ENCODE peak calls at places on chromosomes 3 and 15, in nine cellular contexts. J is GM23338, D is frontal cortex, I is KBM-7, C is psoas muscle, H is HTR-8/SVneo, R is T-helper 2 cell, Q is kidney glomerular epithelial cell, S is brain pericyte. N is an unnamed sample.

GRCh38 chr3:177777699-177778098 is 580.4 kb upstream of the TBL1XR1 start:
- DNase-seq in I (peak; percentile 81), D (no peak), Q (peak; percentile 49), H (peak; percentile 36), J (peak; percentile 63), R (peak; percentile 40), S (no peak), C (peak; percentile 39), N (peak; percentile 72)

GRCh38 chr15:47888721-47889120 is 171.4 kb downstream of the SEMA6D start:
- DNase-seq in H (no peak), Q (no peak), J (no peak), C (no peak), R (no peak), I (no peak), D (no peak), S (no peak), N (no peak)

GRCh38 chr15:67146875-67147381 is 81.5 kb downstream of the SMAD3 start:
- DNase-seq in H (peak; percentile 62), C (peak; percentile 49), Q (peak; percentile 71), I (no peak), R (no peak), S (no peak), J (peak; percentile 55), D (no peak), N (no peak)

GRCh38 chr3:156577731-156578130 is 22.8 kb upstream of the SSR3 start:
- DNase-seq in H (no peak), S (no peak), I (no peak), R (no peak), C (no peak), Q (no peak), D (no peak), J (no peak), N (no peak)

GRCh38 chr3:63481627-63482026 is 170.8 kb upstream of the SNTN start:
- DNase-seq in J (no peak), D (no peak), Q (no peak), S (no peak), I (no peak), R (no peak), H (no peak), C (no peak), N (no peak)

GRCh38 chr3:13296662-13297061 is 123.5 kb downstream of the NUP210 start:
- DNase-seq in R (no peak), H (no peak), I (peak; percentile 99), D (no peak), C (no peak), J (no peak), Q (no peak), S (no peak), N (no peak)

GRCh38 chr3:13462125-13462629 is 17.9 kb upstream of the HDAC11 start:
- DNase-seq in J (no peak), S (no peak), I (no peak), D (no peak), H (no peak), Q (no peak), C (no peak), R (no peak), N (no peak)

GRCh38 chr3:129022995-129023332 is 21.9 kb downstream of the EFCC1 start:
- DNase-seq in D (no peak), R (no peak), S (no peak), J (no peak), C (no peak), H (no peak), Q (no peak), I (no peak), N (no peak)

GRCh38 chr3:192514081-192514753 is 213.1 kb downstream of the FGF12 start:
- DNase-seq in S (no peak), H (no peak), I (no peak), J (peak; percentile 90), Q (peak; percentile 42), C (no peak), D (no peak), R (no peak), N (peak; percentile 9)

GRCh38 chr3:143040264-143040879 is 39.0 kb downstream of the U2SURP start:
- DNase-seq in J (peak; percentile 41), C (no peak), S (no peak), R (no peak), D (no peak), I (peak; percentile 35), H (no peak), Q (peak; percentile 28), N (no peak)

GRCh38 chr15:65434201-65434600 is 11.5 kb upstream of the IGDCC4 start:
- DNase-seq in H (no peak), J (no peak), I (no peak), D (no peak), Q (no peak), C (no peak), R (no peak), S (no peak), N (no peak)

GRCh38 chr3:41522620-41523019 is 323.3 kb downstream of the CTNNB1 start:
- DNase-seq in R (no peak), J (no peak), H (no peak), D (no peak), I (no peak), S (no peak), C (no peak), Q (no peak), N (no peak)

GRCh38 chr15:39721893-39722292 is 60.7 kb downstream of the FSIP1 start:
- DNase-seq in R (no peak), C (no peak), I (no peak), D (no peak), S (no peak), Q (no peak), H (no peak), J (no peak), N (no peak)

GRCh38 chr3:128554465-128555097 is 61.6 kb upstream of the GATA2 start:
- DNase-seq in S (no peak), Q (no peak), R (no peak), H (no peak), D (no peak), I (no peak), J (no peak), C (no peak), N (no peak)

GRCh38 chr3:171770689-171771620 is 39.3 kb downstream of the PLD1 start:
- DNase-seq in H (peak; percentile 30), C (no peak), J (peak; percentile 83), I (peak; percentile 41), R (no peak), S (peak; percentile 76), D (no peak), Q (peak; percentile 83), N (peak; percentile 93)

GRCh38 chr3:103899328-103899727 is 1464.5 kb downstream of the ZPLD1 start:
- DNase-seq in I (no peak), H (no peak), S (no peak), D (no peak), R (no peak), C (no peak), Q (no peak), J (no peak), N (no peak)

GRCh38 chr3:29324180-29324651 is 43.3 kb downstream of the RBMS3 start:
- DNase-seq in R (no peak), H (no peak), Q (no peak), S (no peak), J (no peak), D (no peak), C (peak; percentile 50), I (no peak), N (no peak)

GRCh38 chr15:78457101-78457500 is 19.1 kb downstream of the IREB2 start:
- DNase-seq in Q (peak; percentile 7), I (no peak), C (no peak), S (peak; percentile 71), D (no peak), R (no peak), J (no peak), H (peak; percentile 48), N (no peak)

GRCh38 chr15:60973637-60974415 is 255.3 kb downstream of the RORA start:
- DNase-seq in R (no peak), H (peak; percentile 57), D (no peak), Q (peak; percentile 6), C (no peak), J (no peak), S (no peak), I (no peak), N (no peak)

GRCh38 chr3:127535106-127535785 is 55.3 kb downstream of the TPRA1 start:
- DNase-seq in R (no peak), H (no peak), Q (no peak), S (no peak), D (no peak), C (no peak), I (no peak), J (no peak), N (no peak)

GRCh38 chr3:190120161-190121060 is at the start of gene P3H2:
- DNase-seq in S (peak; percentile 75), J (peak; percentile 93), Q (peak; percentile 90), D (peak; percentile 73), C (peak; percentile 72), I (peak; percentile 76), H (peak; percentile 83), R (no peak), N (peak; percentile 57)

GRCh38 chr15:91186892-91187644 is 87.0 kb downstream of the SV2B start:
- DNase-seq in Q (peak; percentile 10), H (peak; percentile 9), I (peak; percentile 36), S (no peak), C (no peak), J (peak; percentile 67), D (no peak), R (no peak), N (peak; percentile 25)

GRCh38 chr3:10503217-10503796 is 2.1 kb downstream of the ATP2B2 start:
- DNase-seq in I (no peak), H (no peak), R (no peak), S (no peak), J (no peak), C (no peak), Q (no peak), D (no peak), N (no peak)

GRCh38 chr15:72532991-72533601 is 59.0 kb downstream of the ARIH1 start:
- DNase-seq in J (peak; percentile 55), C (no peak), H (no peak), Q (no peak), R (no peak), I (peak; percentile 54), S (no peak), D (no peak), N (no peak)

GRCh38 chr15:98715890-98716443 is 67.6 kb downstream of the IGF1R start:
- DNase-seq in R (no peak), J (no peak), H (no peak), C (peak; percentile 29), D (no peak), I (no peak), S (no peak), Q (no peak), N (no peak)

GRCh38 chr3:63644212-63644777 is 8.2 kb upstream of the SNTN start:
- DNase-seq in S (no peak), Q (no peak), I (no peak), R (no peak), J (peak; percentile 57), D (no peak), H (no peak), C (no peak), N (no peak)

GRCh38 chr15:70226337-70226980 is 128.7 kb upstream of the TLE3 start:
- DNase-seq in R (no peak), C (no peak), J (no peak), D (no peak), H (no peak), Q (no peak), S (no peak), I (no peak), N (no peak)

GRCh38 chr3:16668776-16669545 is 63.7 kb upstream of the DAZL start:
- DNase-seq in H (no peak), C (no peak), S (no peak), I (peak; percentile 28), Q (no peak), R (no peak), J (no peak), D (no peak), N (no peak)

GRCh38 chr15:96720251-96720650 is 389.8 kb downstream of the NR2F2 start:
- DNase-seq in H (no peak), J (no peak), D (no peak), Q (no peak), I (peak; percentile 25), R (no peak), S (no peak), C (no peak), N (no peak)

GRCh38 chr3:148089171-148089570 is 608.5 kb upstream of the AGTR1 start:
- DNase-seq in H (no peak), S (no peak), R (no peak), D (no peak), Q (no peak), J (no peak), C (no peak), I (no peak), N (no peak)

GRCh38 chr15:93029613-93030429 is 59.2 kb downstream of the RGMA start:
- DNase-seq in I (no peak), R (no peak), C (peak; percentile 54), J (no peak), Q (no peak), D (no peak), S (no peak), H (no peak), N (no peak)

N was measured in COLO829.